ENCODE peak calls at places on chromosome 7, in six cellular contexts. K is NCI-H446, N is neural crest cell, J is hepatic stellate cell, U is Calu3, V is GM23248. O is an unnamed sample.

GRCh38 chr7:158098125-158099030 is 489.2 kb downstream of the PTPRN2 start:
- DNase-seq in K (no peak), N (no peak), J (no peak), U (no peak), V (no peak), O (no peak)

GRCh38 chr7:128035712-128036111 is 4.5 kb upstream of the LRRC4 start:
- DNase-seq in K (peak), N (no peak), J (peak), U (peak), V (peak), O (no peak)

GRCh38 chr7:149729983-149730801 is 43.2 kb downstream of the ZNF467 start:
- DNase-seq in K (no peak), N (no peak), J (no peak), U (no peak), V (no peak), O (no peak)

GRCh38 chr7:51080622-51081269 is 235.9 kb downstream of the COBL start:
- DNase-seq in K (peak), N (no peak), J (no peak), U (no peak), V (no peak), O (no peak)

GRCh38 chr7:37526623-37527022 is 78.0 kb upstream of the ELMO1 start:
- DNase-seq in K (no peak), N (no peak), J (no peak), U (no peak), V (no peak), O (no peak)

GRCh38 chr7:135341049-135341448 is 107.4 kb downstream of the STRA8 start:
- DNase-seq in K (no peak), N (no peak), J (no peak), U (no peak), V (no peak), O (no peak)

GRCh38 chr7:16345979-16346958 is 75.1 kb downstream of the CRPPA start:
- DNase-seq in K (no peak), N (no peak), J (peak), U (peak), V (peak), O (peak)

GRCh38 chr7:35252584-35252983 is 1.3 kb downstream of the TBX20 start:
- DNase-seq in K (no peak), N (no peak), J (no peak), U (no peak), V (no peak), O (no peak)

GRCh38 chr7:80529362-80529761 is 17.5 kb upstream of the GNAT3 start:
- DNase-seq in K (no peak), N (no peak), J (peak), U (no peak), V (peak), O (no peak)

O was measured in RKO.